ENCODE peak calls at places on chromosomes 3 and 15, in ten cellular contexts. D is CD8-positive, alpha-beta memory T cell; N is breast epithelium; X is activated CD4-positive, alpha-beta T cell treated with anti-CD3 and anti-CD28 coated beads, Interleukin-2, amount 10 ng/mL, durations not matched to agents 7 days and 5 days; W is HEK293T; G is nephron progenitor cell; M is fibroblast of lung; Z is aorta; H is lung; K is GF-D8. P is an unnamed sample.

GRCh38 chr15:52012210-52012609 is 6.8 kb upstream of the MAPK6 start:
- DNase-seq in M (no peak), N (no peak), G (no peak), H (no peak), K (no peak), W (no peak), D (no peak), X (no peak), Z (no peak), P (no peak)

GRCh38 chr3:173395073-173395411 is 2.5 kb upstream of the NLGN1 start:
- DNase-seq in H (no peak), Z (no peak), M (no peak), K (no peak), G (no peak), X (no peak), D (no peak), W (no peak), N (no peak), P (peak)

GRCh38 chr3:43950775-43951174 is 260.0 kb downstream of the ABHD5 start:
- DNase-seq in N (no peak), K (no peak), M (no peak), Z (no peak), G (no peak), X (peak), H (no peak), W (no peak), D (no peak), P (no peak)

GRCh38 chr3:170813261-170813660 is 56.7 kb downstream of the RPL22L1 start:
- DNase-seq in D (no peak), G (no peak), M (no peak), H (no peak), W (no peak), Z (no peak), N (no peak), K (no peak), X (no peak), P (no peak)

GRCh38 chr3:177816667-177817208 is 619.5 kb upstream of the TBL1XR1 start:
- DNase-seq in W (no peak), H (peak), X (no peak), D (no peak), N (no peak), Z (no peak), G (no peak), M (peak), K (no peak), P (peak)

GRCh38 chr3:87575538-87575937 is 299.2 kb upstream of the POU1F1 start:
- DNase-seq in H (no peak), Z (no peak), W (no peak), M (no peak), G (no peak), X (no peak), D (no peak), N (no peak), K (no peak), P (no peak)

GRCh38 chr3:2713923-2714322 is 396.3 kb downstream of the IL5RA start:
- DNase-seq in N (no peak), X (no peak), D (no peak), Z (no peak), H (no peak), G (no peak), W (no peak), M (peak), K (no peak), P (no peak)

GRCh38 chr3:33586402-33586801 is 131.7 kb downstream of the CLASP2 start:
- DNase-seq in X (no peak), K (no peak), N (no peak), G (no peak), D (no peak), Z (no peak), W (no peak), H (no peak), M (no peak), P (no peak)